ENCODE peak calls at places on chromosomes 11 and 22, in four cellular contexts. M is HCT116, N is K562, K is HepG2. C is an unnamed sample.

GRCh38 chr11:132866783-132867545 is 665.3 kb downstream of the OPCML start:
- DNase-seq in M (no peak), N (no peak), K (no peak), C (no peak)

GRCh38 chr22:47307812-47308211 is 545.4 kb downstream of the TBC1D22A start:
- DNase-seq in M (no peak), N (no peak), K (no peak), C (no peak)

GRCh38 chr11:12170984-12171383 is 60.6 kb downstream of the MICAL2 start:
- DNase-seq in M (no peak), N (no peak), K (no peak), C (no peak)

GRCh38 chr11:11169715-11170351 is 183.2 kb downstream of the CSNK2A3 start:
- DNase-seq in M (no peak), N (no peak), K (no peak), C (no peak)

GRCh38 chr22:50012201-50013181 is at the start of gene IL17REL:
- DNase-seq in M (no peak), N (no peak), K (no peak), C (no peak)

GRCh38 chr22:31106001-31106571 is 1.3 kb downstream of the SELENOM start:
- DNase-seq in M (no peak), N (no peak), K (no peak), C (no peak)

GRCh38 chr11:640021-640706 is 3.1 kb downstream of the DRD4 start:
- DNase-seq in M (no peak), N (no peak), K (no peak), C (no peak)

GRCh38 chr11:94521684-94522083 is 9.4 kb downstream of the C11orf97 start:
- DNase-seq in M (no peak), N (peak; percentile 13), K (peak; percentile 16), C (no peak)

GRCh38 chr22:17972385-17973181 is 51.8 kb downstream of the MICAL3 start:
- DNase-seq in M (no peak), N (no peak), K (peak; percentile 84), C (no peak)

GRCh38 chr11:57255618-57256017 is 18.6 kb upstream of the APLNR start:
- DNase-seq in M (no peak), N (no peak), K (no peak), C (no peak)

GRCh38 chr22:44172370-44173108 is 8.2 kb upstream of the PARVG start:
- DNase-seq in M (no peak), N (no peak), K (no peak), C (no peak)

GRCh38 chr11:11035331-11035730 is 177.5 kb upstream of the ZBED5 start:
- DNase-seq in M (no peak), N (no peak), K (no peak), C (no peak)

GRCh38 chr22:19801340-19802000 is 40.9 kb downstream of the TBX1 start:
- DNase-seq in M (no peak), N (no peak), K (no peak), C (no peak)

GRCh38 chr11:19832166-19832750 is 119.6 kb downstream of the NAV2 start:
- DNase-seq in M (no peak), N (no peak), K (no peak), C (no peak)

GRCh38 chr11:128187377-128187776 is 400.0 kb downstream of the ETS1 start:
- DNase-seq in M (no peak), N (no peak), K (no peak), C (no peak)

GRCh38 chr11:48093795-48094642 is 113.7 kb downstream of the PTPRJ start:
- DNase-seq in M (no peak), N (no peak), K (peak; percentile 77), C (no peak)

GRCh38 chr11:77065878-77066228 is 918 bp upstream of the CAPN5 start:
- DNase-seq in M (no peak), N (no peak), K (no peak), C (no peak)

GRCh38 chr11:37496196-37496595 is 898.2 kb upstream of the RAG2 start:
- DNase-seq in M (no peak), N (no peak), K (no peak), C (no peak)

GRCh38 chr11:130371004-130371590 is 56.4 kb upstream of the ZBTB44 start:
- DNase-seq in M (no peak), N (no peak), K (no peak), C (no peak)

GRCh38 chr11:111633756-111634362 is 31.6 kb downstream of the SIK2 start:
- DNase-seq in M (no peak), N (no peak), K (peak; percentile 51), C (no peak)

GRCh38 chr11:11850668-11851067 is 8.9 kb downstream of the USP47 start:
- DNase-seq in M (no peak), N (no peak), K (no peak), C (no peak)

GRCh38 chr11:15688351-15688792 is 573.6 kb downstream of the INSC start:
- DNase-seq in M (no peak), N (no peak), K (no peak), C (no peak)

GRCh38 chr11:105298630-105299029 is 159.1 kb upstream of the CARD18 start:
- DNase-seq in M (no peak), N (no peak), K (no peak), C (no peak)

GRCh38 chr11:12091957-12092558 is 18.3 kb upstream of the MICAL2 start:
- DNase-seq in M (no peak), N (no peak), K (peak; percentile 44), C (no peak)

GRCh38 chr11:113519989-113520613 is 44.9 kb upstream of the DRD2 start:
- DNase-seq in M (no peak), N (no peak), K (no peak), C (no peak)

GRCh38 chr22:26318975-26319374 is 110.1 kb upstream of the ASPHD2 start:
- DNase-seq in M (no peak), N (peak; percentile 14), K (peak; percentile 13), C (no peak)
- TF ChIP-seq CTCF in M (no peak), N (peak; percentile 32), K (peak; percentile 64), C (no peak)

GRCh38 chr22:45688606-45689080 is 17.0 kb downstream of the ATXN10 start:
- DNase-seq in M (peak; percentile 38), N (no peak), K (no peak), C (no peak)
- TF ChIP-seq TCF7L2 in M (no peak), N (no peak), K (no peak), C (peak; percentile 73)

GRCh38 chr11:92357344-92357743 is 132.7 kb downstream of the FAT3 start:
- DNase-seq in M (no peak), N (no peak), K (peak; percentile 5), C (no peak)
- H3K9me3 ChIP-seq in M (peaks cover 5% of the 10 kb centered on the region), N (no peaks in the 10 kb centered on the region), K (no peaks in the 10 kb centered on the region), C (no peaks in the 10 kb centered on the region)

GRCh38 chr22:36998620-36999351 is 20.5 kb downstream of the TST start:
- DNase-seq in M (peak; percentile 58), N (no peak), K (no peak), C (no peak)
- TF ChIP-seq CTCF in M (peak; percentile 33), N (peak; percentile 35), K (no peak), C (no peak)

DNA sequence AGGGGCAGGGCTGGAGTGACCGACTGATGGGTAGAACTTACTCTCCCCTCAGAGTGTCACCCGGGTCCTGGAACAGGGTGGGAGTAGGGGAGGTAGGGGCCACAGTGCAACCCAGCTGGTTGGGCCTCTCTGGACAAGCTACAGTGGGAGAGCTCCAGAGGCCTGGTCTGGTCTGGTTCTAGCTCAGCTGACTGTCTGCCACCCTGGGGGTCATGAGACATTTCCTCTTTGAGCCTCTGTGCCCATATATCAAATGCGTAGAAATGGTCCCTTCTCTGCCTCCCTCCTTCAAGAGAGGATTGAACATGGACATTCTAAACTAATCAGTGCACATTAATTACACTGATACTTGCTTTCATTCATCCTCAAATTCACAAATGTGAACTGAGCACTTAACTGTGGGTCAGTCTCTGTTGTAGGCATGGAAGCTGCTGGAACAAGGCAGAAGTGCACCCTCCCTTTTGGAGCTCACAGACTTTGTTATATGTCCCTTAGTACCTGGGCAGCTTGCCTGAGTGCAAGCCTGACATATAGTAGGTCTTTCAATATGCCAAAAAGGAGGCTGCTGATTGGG is 25.6 kb downstream of the ARHGEF17 start:
- DNase-seq in M (no peak), N (no peak), K (no peak), C (no peak)
- TF ChIP-seq TCF7L2 in M (no peak), N (no peak), K (no peak), C (no peak)

GRCh38 chr22:25764270-25765015 is 22.5 kb downstream of the MYO18B start:
- DNase-seq in M (no peak), N (peak; percentile 30), K (no peak), C (no peak)

GRCh38 chr22:25762147-25762546 is 20.2 kb downstream of the MYO18B start:
- DNase-seq in M (no peak), N (peak; percentile 59), K (peak; percentile 43), C (no peak)

GRCh38 chr22:25760848-25761595 is 19.0 kb downstream of the MYO18B start:
- DNase-seq in M (no peak), N (no peak), K (no peak), C (no peak)

GRCh38 chr22:25765016-25765367 is 23.0 kb downstream of the MYO18B start:
- DNase-seq in M (no peak), N (no peak), K (no peak), C (no peak)

DNA sequence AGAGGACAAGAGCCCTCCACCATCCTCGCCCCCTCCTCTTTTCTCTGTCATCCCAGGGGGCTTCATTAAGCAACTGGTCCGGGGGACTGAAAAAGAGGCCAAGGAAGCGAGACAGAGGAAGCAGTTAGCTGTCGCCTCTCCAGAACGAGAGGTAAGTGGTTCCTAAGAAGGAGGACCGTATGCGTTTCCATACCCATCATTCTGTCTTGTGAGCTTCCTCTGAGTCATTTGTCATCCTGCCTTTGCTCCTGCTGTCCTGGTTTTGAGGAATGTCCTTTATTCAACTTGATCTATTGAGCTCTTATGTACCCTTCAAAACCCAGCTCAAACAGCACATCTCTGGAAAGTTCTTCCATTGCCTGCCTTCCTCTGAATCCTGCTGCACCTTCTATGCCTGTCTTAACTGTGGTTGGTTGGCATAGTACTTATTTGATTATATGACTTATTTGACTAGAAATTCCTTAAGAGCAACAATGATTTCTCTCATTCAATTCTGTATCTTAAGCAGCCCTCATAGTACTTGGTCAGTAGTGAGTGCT is 21.3 kb downstream of the MYO18B start:
- DNase-seq in M (no peak), N (no peak), K (no peak), C (no peak)
- H3K9me3 ChIP-seq in M (peaks cover 3% of the 10 kb centered on the region), N (peaks cover 4% of the 10 kb centered on the region), K (peaks cover 18% of the 10 kb centered on the region), C (no peaks in the 10 kb centered on the region)

DNA sequence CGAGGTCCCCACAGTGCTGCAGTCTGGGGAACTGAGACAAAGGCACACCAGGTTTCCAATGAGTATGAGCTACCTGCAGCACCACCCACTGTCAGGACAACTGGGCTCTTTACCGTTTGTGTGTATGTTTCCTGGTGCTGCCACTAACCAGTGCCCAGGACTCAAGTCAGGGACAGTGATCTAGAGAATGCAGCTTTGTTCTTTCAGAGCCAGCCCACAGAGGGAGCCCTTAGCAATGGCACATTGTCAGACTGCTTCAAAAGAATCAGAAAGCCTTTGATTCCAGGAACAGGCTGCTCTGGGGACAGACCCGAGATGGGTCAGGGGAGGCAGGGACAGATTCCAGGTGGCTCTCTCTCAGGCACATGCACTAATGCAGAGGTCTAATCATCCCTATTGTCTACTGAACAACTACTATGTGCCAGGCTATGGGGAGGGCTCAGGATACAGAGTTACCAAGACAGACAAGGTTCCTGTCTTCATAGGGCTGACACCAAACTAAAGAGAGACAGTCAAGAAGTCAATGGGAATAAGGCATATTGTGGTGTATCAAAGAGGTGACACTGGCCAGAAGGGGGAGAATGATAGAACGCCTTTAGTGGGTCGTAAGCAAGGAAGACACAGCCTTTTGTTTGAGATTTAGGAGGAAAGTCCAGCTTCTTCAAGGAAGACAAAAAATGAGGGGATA is 103.7 kb downstream of the VPREB1 start:
- DNase-seq in M (peak; percentile 26), N (no peak), K (peak; percentile 45), C (no peak)
- TF ChIP-seq CTCF in M (peak; percentile 31), N (no peak), K (peak; percentile 52), C (peak; percentile 27)